ENCODE peak calls at places on chromosomes 1 and 21, in five cellular contexts. One of them, this sample, is unnamed.

GRCh38 chr1:117795190-117795589 is 134.2 kb downstream of the GDAP2 start:
- DNase-seq in Caco-2: no peak
- DNase-seq in PC-9: peak; percentile 72
- DNase-seq in bronchial epithelial cell: peak; percentile 98
- DNase-seq in fibroblast of lung: peak; percentile 88
- DNase-seq in this sample: peak; percentile 38

GRCh38 chr1:77961392-77961791 is 17.5 kb downstream of the FUBP1 start:
- DNase-seq in Caco-2: no peak
- DNase-seq in PC-9: no peak
- DNase-seq in bronchial epithelial cell: no peak
- DNase-seq in fibroblast of lung: peak; percentile 31
- DNase-seq in this sample: no peak

GRCh38 chr1:98045211-98046030 is 124.6 kb upstream of the DPYD start:
- DNase-seq in Caco-2: no peak
- DNase-seq in PC-9: no peak
- DNase-seq in bronchial epithelial cell: peak; percentile 39
- DNase-seq in fibroblast of lung: peak; percentile 78
- DNase-seq in this sample: no peak

GRCh38 chr1:59158321-59158720 is 138.6 kb upstream of the FGGY start:
- DNase-seq in Caco-2: no peak
- DNase-seq in PC-9: no peak
- DNase-seq in bronchial epithelial cell: no peak
- DNase-seq in fibroblast of lung: no peak
- DNase-seq in this sample: no peak

GRCh38 chr1:228919919-228920318 is 184.6 kb downstream of the RHOU start:
- DNase-seq in Caco-2: no peak
- DNase-seq in PC-9: no peak
- DNase-seq in bronchial epithelial cell: no peak
- DNase-seq in fibroblast of lung: no peak
- DNase-seq in this sample: no peak

GRCh38 chr1:153881764-153882163 is 41.0 kb downstream of the GATAD2B start:
- DNase-seq in Caco-2: no peak
- DNase-seq in PC-9: no peak
- DNase-seq in bronchial epithelial cell: no peak
- DNase-seq in fibroblast of lung: peak; percentile 50
- DNase-seq in this sample: no peak

GRCh38 chr1:163072658-163073057 is 3.5 kb downstream of the RGS4 start:
- DNase-seq in Caco-2: no peak
- DNase-seq in PC-9: no peak
- DNase-seq in bronchial epithelial cell: peak; percentile 82
- DNase-seq in fibroblast of lung: peak; percentile 83
- DNase-seq in this sample: no peak

GRCh38 chr1:155250633-155251449 is 4.4 kb downstream of the ENTREP3 start:
- DNase-seq in Caco-2: peak; percentile 92
- DNase-seq in PC-9: peak; percentile 70
- DNase-seq in bronchial epithelial cell: peak; percentile 72
- DNase-seq in fibroblast of lung: peak; percentile 77
- DNase-seq in this sample: peak; percentile 55

GRCh38 chr1:170959385-170959784 is 24.1 kb downstream of the MROH9 start:
- DNase-seq in Caco-2: no peak
- DNase-seq in PC-9: no peak
- DNase-seq in bronchial epithelial cell: peak; percentile 85
- DNase-seq in fibroblast of lung: peak; percentile 38
- DNase-seq in this sample: no peak

GRCh38 chr1:79004916-79005315 is 1.6 kb downstream of the ADGRL4 start:
- DNase-seq in Caco-2: no peak
- DNase-seq in PC-9: no peak
- DNase-seq in bronchial epithelial cell: no peak
- DNase-seq in fibroblast of lung: no peak
- DNase-seq in this sample: no peak

GRCh38 chr1:12553963-12554362 is 64.0 kb downstream of the DHRS3 start:
- DNase-seq in Caco-2: no peak
- DNase-seq in PC-9: no peak
- DNase-seq in bronchial epithelial cell: no peak
- DNase-seq in fibroblast of lung: no peak
- DNase-seq in this sample: no peak

GRCh38 chr1:222914861-222915632 is 100.2 kb downstream of the DISP1 start:
- DNase-seq in Caco-2: no peak
- DNase-seq in PC-9: peak; percentile 80
- DNase-seq in bronchial epithelial cell: peak; percentile 90
- DNase-seq in fibroblast of lung: peak; percentile 82
- DNase-seq in this sample: no peak

GRCh38 chr1:226643701-226644540 is 95.2 kb downstream of the ITPKB start:
- DNase-seq in Caco-2: no peak
- DNase-seq in PC-9: no peak
- DNase-seq in bronchial epithelial cell: no peak
- DNase-seq in fibroblast of lung: no peak
- DNase-seq in this sample: no peak

DNA sequence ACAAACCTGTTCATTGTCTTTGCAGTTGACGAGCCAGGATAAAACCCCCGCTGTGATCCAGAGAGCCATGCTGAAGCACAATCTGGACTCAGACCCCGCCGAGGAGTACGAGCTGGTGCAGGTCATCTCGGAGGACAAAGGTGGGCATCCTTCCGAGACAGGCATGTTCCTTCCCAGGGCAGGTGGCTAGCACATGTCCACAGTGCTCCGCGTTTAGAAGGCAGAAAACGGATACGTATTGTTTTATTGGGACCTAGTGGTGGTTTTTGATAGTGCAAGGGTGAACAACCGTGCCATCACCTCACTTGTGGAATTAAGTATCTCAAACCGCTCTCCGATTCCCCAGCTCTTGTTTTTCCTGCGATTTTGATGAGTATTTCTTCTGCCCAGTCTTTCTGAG is 115.3 kb downstream of the COLGALT2 start:
- DNase-seq in Caco-2: no peak
- DNase-seq in PC-9: no peak
- DNase-seq in bronchial epithelial cell: no peak
- DNase-seq in fibroblast of lung: no peak
- DNase-seq in this sample: no peak
- TF ChIP-seq CTCF in Caco-2: no peak
- TF ChIP-seq CTCF in PC-9: peak; percentile 34
- TF ChIP-seq CTCF in bronchial epithelial cell: no peak
- TF ChIP-seq CTCF in fibroblast of lung: no peak
- TF ChIP-seq CTCF in this sample: peak; percentile 13

GRCh38 chr1:147479864-147480564 is 61.3 kb upstream of the BCL9 start:
- DNase-seq in Caco-2: no peak
- DNase-seq in PC-9: no peak
- DNase-seq in bronchial epithelial cell: no peak
- DNase-seq in fibroblast of lung: no peak
- DNase-seq in this sample: no peak
- H3K27me3 ChIP-seq in Caco-2: no peaks in the 10 kb centered on the region
- H3K27me3 ChIP-seq in PC-9: no peaks in the 10 kb centered on the region
- H3K27me3 ChIP-seq in bronchial epithelial cell: no peaks in the 10 kb centered on the region
- H3K27me3 ChIP-seq in fibroblast of lung: no peaks in the 10 kb centered on the region
- H3K27me3 ChIP-seq in this sample: no peaks in the 10 kb centered on the region

DNA sequence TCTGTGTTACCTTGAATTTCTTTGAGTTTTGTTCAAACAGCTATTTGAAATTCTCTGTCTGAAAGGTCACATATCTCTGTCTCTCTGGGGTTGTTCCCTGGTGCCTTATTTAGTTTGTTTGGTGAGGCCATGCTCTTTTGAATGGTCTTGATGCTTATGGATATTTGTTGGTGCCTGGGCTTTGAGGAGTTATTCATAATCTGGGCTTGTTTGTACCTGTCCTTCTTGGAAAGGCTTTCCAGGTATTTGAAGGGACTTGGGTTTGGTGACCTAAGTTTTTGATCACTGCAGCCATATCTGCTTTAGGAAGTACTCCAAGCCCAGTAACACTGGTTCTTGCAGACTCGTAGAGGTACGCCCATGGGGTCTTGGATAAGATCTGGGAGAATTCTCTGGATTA is 63.3 kb upstream of the MAGI3 start:
- DNase-seq in Caco-2: no peak
- DNase-seq in PC-9: no peak
- DNase-seq in bronchial epithelial cell: peak; percentile 82
- DNase-seq in fibroblast of lung: no peak
- DNase-seq in this sample: no peak
- TF ChIP-seq CTCF in Caco-2: no peak
- TF ChIP-seq CTCF in PC-9: no peak
- TF ChIP-seq CTCF in bronchial epithelial cell: no peak
- TF ChIP-seq CTCF in fibroblast of lung: no peak
- TF ChIP-seq CTCF in this sample: no peak

GRCh38 chr21:42250422-42251403 is 31.8 kb downstream of the ABCG1 start:
- DNase-seq in Caco-2: no peak
- DNase-seq in PC-9: no peak
- DNase-seq in bronchial epithelial cell: no peak
- DNase-seq in fibroblast of lung: no peak
- DNase-seq in this sample: no peak
- H3K27me3 ChIP-seq in Caco-2: no peaks in the 10 kb centered on the region
- H3K27me3 ChIP-seq in PC-9: no peaks in the 10 kb centered on the region
- H3K27me3 ChIP-seq in bronchial epithelial cell: no peaks in the 10 kb centered on the region
- H3K27me3 ChIP-seq in fibroblast of lung: no peaks in the 10 kb centered on the region
- H3K27me3 ChIP-seq in this sample: peaks cover 17% of the 10 kb centered on the region

GRCh38 chr1:32464191-32464715 is 619 bp upstream of the ZBTB8B start:
- DNase-seq in Caco-2: no peak
- DNase-seq in PC-9: no peak
- DNase-seq in bronchial epithelial cell: peak; percentile 35
- DNase-seq in fibroblast of lung: peak; percentile 27
- DNase-seq in this sample: no peak

GRCh38 chr1:32468791-32469190 is 3.9 kb downstream of the ZBTB8B start:
- DNase-seq in Caco-2: no peak
- DNase-seq in PC-9: no peak
- DNase-seq in bronchial epithelial cell: no peak
- DNase-seq in fibroblast of lung: no peak
- DNase-seq in this sample: no peak

GRCh38 chr1:32466761-32467160 is 1.9 kb downstream of the ZBTB8B start:
- DNase-seq in Caco-2: no peak
- DNase-seq in PC-9: no peak
- DNase-seq in bronchial epithelial cell: no peak
- DNase-seq in fibroblast of lung: no peak
- DNase-seq in this sample: no peak

GRCh38 chr1:32465541-32466002 is 700 bp downstream of the ZBTB8B start:
- DNase-seq in Caco-2: no peak
- DNase-seq in PC-9: no peak
- DNase-seq in bronchial epithelial cell: no peak
- DNase-seq in fibroblast of lung: no peak
- DNase-seq in this sample: no peak

DNA sequence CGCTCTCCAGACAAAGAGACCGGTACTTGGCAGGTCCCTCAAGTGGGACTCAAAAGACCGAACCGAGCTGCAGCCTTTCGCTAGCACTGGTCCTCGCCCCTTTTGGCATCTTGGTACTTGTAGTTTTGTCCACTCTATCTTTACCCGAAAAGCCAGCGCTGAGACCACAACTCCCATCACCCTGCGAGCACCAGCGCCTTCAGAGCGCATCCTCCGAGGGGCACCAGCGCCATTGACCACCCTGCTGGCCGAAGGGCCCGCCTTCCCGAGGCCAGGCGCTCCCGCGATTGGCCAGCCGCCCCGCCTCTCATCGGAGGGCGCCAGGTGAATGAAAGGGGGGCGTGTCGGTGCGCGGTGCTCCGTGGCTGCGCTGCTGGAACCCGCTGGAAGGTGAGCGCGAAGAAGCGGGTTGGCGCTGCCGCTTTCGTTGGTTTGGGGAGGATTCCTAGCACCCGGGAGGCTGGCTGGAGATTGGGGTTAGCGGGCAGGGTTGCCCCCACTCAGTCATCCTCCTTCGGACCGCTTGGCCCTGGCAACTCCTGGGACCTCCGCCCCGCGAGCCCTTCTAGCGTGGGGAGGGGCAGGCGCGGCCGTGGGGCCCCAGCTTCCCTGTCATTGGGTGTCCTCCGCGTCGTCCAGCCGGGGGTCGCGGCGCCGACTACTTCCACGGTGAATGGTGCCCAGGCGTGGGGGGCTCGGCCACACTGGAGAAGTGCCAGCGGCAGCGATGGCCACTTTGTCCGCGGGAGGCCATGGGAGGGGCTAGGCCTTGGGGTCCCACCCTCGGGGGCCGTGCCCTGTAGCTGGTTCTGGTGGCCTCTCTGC is at the start of gene ZBTB8B:
- DNase-seq in Caco-2: no peak
- DNase-seq in PC-9: no peak
- DNase-seq in bronchial epithelial cell: peak; percentile 35
- DNase-seq in fibroblast of lung: peak; percentile 68
- DNase-seq in this sample: peak; percentile 61
- TF ChIP-seq CTCF in Caco-2: no peak
- TF ChIP-seq CTCF in PC-9: no peak
- TF ChIP-seq CTCF in bronchial epithelial cell: no peak
- TF ChIP-seq CTCF in fibroblast of lung: no peak
- TF ChIP-seq CTCF in this sample: no peak

GRCh38 chr1:65985393-65986066 is 192.8 kb downstream of the PDE4B start:
- DNase-seq in Caco-2: no peak
- DNase-seq in PC-9: no peak
- DNase-seq in bronchial epithelial cell: no peak
- DNase-seq in fibroblast of lung: no peak
- DNase-seq in this sample: no peak
- H3K27me3 ChIP-seq in Caco-2: no peaks in the 10 kb centered on the region
- H3K27me3 ChIP-seq in PC-9: no peaks in the 10 kb centered on the region
- H3K27me3 ChIP-seq in bronchial epithelial cell: no peaks in the 10 kb centered on the region
- H3K27me3 ChIP-seq in fibroblast of lung: no peaks in the 10 kb centered on the region
- H3K27me3 ChIP-seq in this sample: no peaks in the 10 kb centered on the region

DNA sequence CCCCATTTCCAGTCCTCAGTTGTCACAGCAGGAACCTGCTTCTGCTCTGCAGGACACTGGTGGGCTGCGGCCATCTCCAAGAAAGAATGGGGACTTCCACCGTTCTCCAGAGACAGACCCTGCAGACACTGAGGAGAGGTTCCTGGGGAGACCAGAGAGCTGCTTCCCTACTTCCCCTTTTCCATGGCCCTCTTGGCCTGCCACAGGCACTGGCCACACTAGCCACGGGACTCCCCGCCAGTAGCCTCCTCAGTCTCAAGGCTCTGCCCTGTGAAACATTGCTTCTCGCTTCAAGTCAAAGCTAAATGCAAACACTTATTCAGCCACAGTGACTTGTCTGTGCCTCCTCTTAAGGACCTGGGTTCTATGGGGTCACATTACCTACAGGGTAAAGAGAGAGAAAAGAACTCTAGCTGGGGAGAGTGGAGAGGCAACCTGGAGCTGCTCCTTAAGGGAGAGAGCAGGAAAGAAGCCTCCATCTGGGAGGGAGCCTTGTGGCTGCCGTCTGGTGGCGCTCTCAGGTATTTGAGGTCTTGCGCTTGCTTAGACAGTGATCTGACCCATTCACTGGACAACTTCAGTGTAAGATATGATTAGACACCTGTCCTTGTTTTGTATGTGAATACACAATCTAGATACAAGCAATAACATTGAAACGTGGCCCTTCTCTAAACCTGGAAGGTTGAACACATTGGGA is 5.4 kb upstream of the SLAMF8 start:
- DNase-seq in Caco-2: no peak
- DNase-seq in PC-9: no peak
- DNase-seq in bronchial epithelial cell: no peak
- DNase-seq in fibroblast of lung: no peak
- DNase-seq in this sample: no peak
- TF ChIP-seq CTCF in Caco-2: no peak
- TF ChIP-seq CTCF in PC-9: no peak
- TF ChIP-seq CTCF in bronchial epithelial cell: no peak
- TF ChIP-seq CTCF in fibroblast of lung: no peak
- TF ChIP-seq CTCF in this sample: no peak

DNA sequence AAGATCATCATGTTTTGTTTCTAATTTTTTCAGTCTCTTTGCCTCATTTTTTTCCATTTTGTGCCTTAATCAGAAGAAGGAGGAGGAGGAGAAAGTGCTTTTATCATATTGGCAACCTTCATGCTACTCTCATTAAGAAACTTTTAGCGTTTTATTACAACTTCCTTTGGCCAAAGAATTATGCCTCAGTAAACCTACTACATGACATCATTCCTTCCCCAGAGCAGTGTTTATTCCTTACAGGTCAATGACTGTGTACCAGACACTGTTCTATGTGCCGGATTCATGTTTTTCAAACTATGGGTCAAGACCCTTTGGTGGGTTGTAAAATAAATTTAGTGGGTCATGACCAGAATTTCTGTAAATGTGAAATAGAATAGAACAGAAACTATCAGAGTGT is 110.4 kb downstream of the SLC30A10 start:
- DNase-seq in Caco-2: no peak
- DNase-seq in PC-9: no peak
- DNase-seq in bronchial epithelial cell: no peak
- DNase-seq in fibroblast of lung: no peak
- DNase-seq in this sample: no peak
- H3K27me3 ChIP-seq in Caco-2: no peaks in the 10 kb centered on the region
- H3K27me3 ChIP-seq in PC-9: peaks cover 5% of the 10 kb centered on the region
- H3K27me3 ChIP-seq in bronchial epithelial cell: peaks cover 5% of the 10 kb centered on the region
- H3K27me3 ChIP-seq in fibroblast of lung: peaks cover 9% of the 10 kb centered on the region
- H3K27me3 ChIP-seq in this sample: peaks cover 8% of the 10 kb centered on the region

This sample was measured in kidney epithelial cell.